ENCODE peak calls at places on chromosome 13, in four cellular contexts. Z is esophagus squamous epithelium, P is tibial nerve, S is Panc1. M is an unnamed sample.

GRCh38 chr13:37306778-37307544 is 201.5 kb upstream of the CSNK1A1L start:
- DNase-seq in Z (no peak), P (no peak), S (no peak), M (no peak)

GRCh38 chr13:48000559-48001126 is 430 bp downstream of the SUCLA2 start:
- DNase-seq in Z (no peak), P (no peak), S (no peak), M (peak)

GRCh38 chr13:33285420-33286124 is at the start of gene STARD13:
- DNase-seq in Z (peak), P (peak), S (peak), M (peak)

GRCh38 chr13:51257187-51257586 is 35.0 kb downstream of the FAM124A start:
- DNase-seq in Z (no peak), P (no peak), S (no peak), M (no peak)

GRCh38 chr13:81142306-81142999 is 801.5 kb upstream of the SPRY2 start:
- DNase-seq in Z (no peak), P (no peak), S (no peak), M (no peak)

GRCh38 chr13:37616131-37616530 is 17.6 kb upstream of the POSTN start:
- DNase-seq in Z (no peak), P (no peak), S (no peak), M (no peak)

GRCh38 chr13:73610799-73611592 is 523.2 kb downstream of the KLF12 start:
- DNase-seq in Z (no peak), P (no peak), S (no peak), M (no peak)

GRCh38 chr13:46058268-46058667 is 5.7 kb upstream of the ZC3H13 start:
- DNase-seq in Z (no peak), P (no peak), S (no peak), M (no peak)

GRCh38 chr13:114161644-114162532 is 17.2 kb upstream of the CFAP97D2 start:
- DNase-seq in Z (no peak), P (peak), S (no peak), M (no peak)

GRCh38 chr13:91123456-91124127 is 223.9 kb upstream of the MIR17HG start:
- DNase-seq in Z (no peak), P (no peak), S (no peak), M (no peak)

GRCh38 chr13:75366380-75367280 is 115.3 kb downstream of the TBC1D4 start:
- DNase-seq in Z (no peak), P (no peak), S (no peak), M (no peak)

GRCh38 chr13:90768116-90768515 is 579.4 kb upstream of the MIR17HG start:
- DNase-seq in Z (no peak), P (no peak), S (no peak), M (no peak)

GRCh38 chr13:48562296-48563066 is 29.6 kb upstream of the RCBTB2 start:
- DNase-seq in Z (no peak), P (no peak), S (no peak), M (no peak)

GRCh38 chr13:48126944-48127814 is 32.3 kb upstream of the MED4 start:
- DNase-seq in Z (no peak), P (peak), S (peak), M (peak)

GRCh38 chr13:108269601-108270328 is at the start of gene TNFSF13B:
- DNase-seq in Z (no peak), P (no peak), S (no peak), M (no peak)

GRCh38 chr13:107006646-107007045 is 438.7 kb upstream of the ARGLU1 start:
- DNase-seq in Z (no peak), P (no peak), S (no peak), M (no peak)

GRCh38 chr13:80604094-80604493 is 263.2 kb upstream of the SPRY2 start:
- DNase-seq in Z (no peak), P (peak), S (no peak), M (no peak)

GRCh38 chr13:36509369-36509768 is 77.1 kb downstream of the CCNA1 start:
- DNase-seq in Z (no peak), P (no peak), S (no peak), M (no peak)

GRCh38 chr13:72808917-72809500 is 27.1 kb downstream of the PIBF1 start:
- DNase-seq in Z (no peak), P (no peak), S (no peak), M (no peak)

DNA sequence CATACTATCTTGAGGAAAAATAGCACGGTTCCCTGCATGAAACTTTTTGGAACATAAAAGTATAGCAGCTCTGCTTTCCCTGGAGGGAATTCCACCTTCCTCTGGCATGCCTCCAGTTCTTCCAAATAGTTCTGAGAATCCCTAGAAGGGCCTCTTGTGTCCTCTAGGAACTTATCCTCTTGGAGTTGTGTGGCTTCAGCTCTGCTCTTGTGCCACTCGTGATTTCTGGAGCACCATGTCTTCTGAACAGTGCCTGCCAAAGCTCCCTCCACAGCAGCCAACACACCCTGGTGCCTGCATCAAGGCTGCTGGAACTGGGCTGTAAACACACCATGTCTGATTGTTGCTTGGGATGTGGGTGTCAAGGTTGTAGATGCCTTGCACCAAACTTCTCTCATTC is 65.7 kb upstream of the FLT1 start:
- DNase-seq in Z (no peak), P (no peak), S (no peak), M (no peak)
- TF ChIP-seq CTCF in Z (no peak), P (no peak), S (no peak), M (no peak)

GRCh38 chr13:31161583-31162150 is at the start of gene HSPH1:
- DNase-seq in Z (peak), P (peak), S (peak), M (peak)
- TF ChIP-seq CTCF in Z (no peak), P (peak), S (no peak), M (no peak)

GRCh38 chr13:23160241-23161175 is 20.3 kb upstream of the SGCG start:
- DNase-seq in Z (no peak), P (no peak), S (no peak), M (peak)
- TF ChIP-seq CTCF in Z (no peak), P (no peak), S (no peak), M (no peak)

DNA sequence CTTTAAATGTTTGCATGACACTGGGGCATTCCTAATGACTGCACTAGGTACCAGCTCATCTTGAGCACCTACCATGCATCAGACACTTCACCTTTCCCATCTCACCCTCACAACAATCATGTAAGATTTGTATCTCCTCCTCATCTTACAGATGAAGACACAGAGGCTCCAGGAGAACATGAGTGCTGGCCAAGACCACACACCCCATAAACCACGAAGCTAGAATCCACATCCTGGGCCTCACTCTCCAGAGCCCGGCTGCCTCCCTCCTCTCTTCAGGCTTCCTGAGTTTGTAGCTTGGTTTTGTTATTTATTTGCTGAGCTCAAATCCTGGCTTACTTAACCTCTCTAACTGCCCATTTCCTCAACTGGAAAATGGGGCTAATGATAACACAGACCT is 25.9 kb downstream of the FAM216B start:
- DNase-seq in Z (no peak), P (no peak), S (no peak), M (no peak)
- TF ChIP-seq CTCF in Z (no peak), P (no peak), S (no peak), M (no peak)

DNA sequence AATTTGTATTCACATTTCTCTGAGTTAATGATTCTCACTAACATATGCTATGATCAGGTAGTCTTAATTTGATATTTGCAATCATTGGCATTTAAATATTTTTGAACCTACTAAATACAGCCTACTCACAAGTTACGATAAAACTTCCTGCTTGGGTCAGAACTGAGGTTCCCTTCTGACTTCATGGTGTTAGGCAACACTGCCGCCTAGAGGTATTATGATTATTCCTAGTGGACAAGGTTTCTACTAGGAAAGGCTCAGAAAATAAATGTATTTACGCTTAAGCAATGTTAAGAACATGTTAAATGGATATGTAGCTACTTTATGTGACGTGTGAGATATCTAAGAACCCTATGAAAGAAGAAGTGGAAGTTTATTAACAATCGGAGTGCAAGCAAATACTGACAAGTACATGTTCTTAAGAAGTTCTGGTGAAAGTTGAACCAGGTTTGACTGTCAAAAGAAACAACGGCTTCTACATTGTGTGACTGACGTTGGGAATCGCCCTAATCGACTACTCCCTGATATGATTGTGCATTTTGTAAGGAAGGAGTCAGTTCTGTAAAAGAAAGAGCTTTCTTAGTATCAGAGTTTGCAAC is 1395.8 kb downstream of the SLITRK5 start:
- DNase-seq in Z (no peak), P (peak), S (peak), M (no peak)
- TF ChIP-seq CTCF in Z (peak), P (peak), S (peak), M (peak)